ENCODE peak calls at places on chromosomes 12 and 14, in ten cellular contexts. S is COR-L47; O is activated T-cell treated with anti-CD3 and anti-CD28 coated beads for 4 hours; W is stimulated activated CD4-positive, alpha-beta T cell treated with anti-CD3 and anti-CD28 coated beads, TNF-alpha, amount 100 ng/mL, for 48 hours; K is astrocyte of the spinal cord; N is dorsolateral prefrontal cortex; C is AG10803; J is COLO829; Q is Panc1; D is left ventricle myocardium superior. I is an unnamed sample.
A peak's percentile ranks its signal among the peaks of the same experiment; 100 is the strongest.

GRCh38 chr14:71136386-71137060 is 229.3 kb downstream of the PCNX1 start:
- DNase-seq in S (no peak), D (no peak), J (no peak), N (no peak), O (no peak), K (no peak), Q (no peak), W (no peak), C (no peak), I (no peak)

GRCh38 chr12:26786491-26787124 is 46.4 kb downstream of the ITPR2 start:
- DNase-seq in Q (no peak), D (no peak), K (no peak), W (no peak), J (no peak), C (no peak), S (no peak), O (no peak), N (no peak), I (no peak)

GRCh38 chr12:13101854-13102375 is 1.6 kb downstream of the GSG1 start:
- DNase-seq in N (no peak), J (no peak), C (no peak), S (no peak), K (peak; percentile 53), Q (no peak), W (no peak), D (no peak), O (no peak), I (no peak)

GRCh38 chr14:93712838-93713724 is 75.2 kb downstream of the PRIMA1 start:
- DNase-seq in D (no peak), O (no peak), K (no peak), C (peak; percentile 2), J (no peak), W (no peak), N (peak; percentile 79), S (peak; percentile 78), Q (no peak), I (no peak)

GRCh38 chr14:93045211-93045674 is 70.5 kb downstream of the ITPK1 start:
- DNase-seq in K (no peak), W (no peak), C (no peak), O (no peak), N (no peak), J (no peak), Q (no peak), D (peak; percentile 46), S (no peak), I (peak; percentile 17)

GRCh38 chr12:105775351-105775750 is 363.4 kb downstream of the NUAK1 start:
- DNase-seq in W (no peak), O (no peak), S (no peak), D (no peak), N (no peak), C (peak; percentile 62), K (peak; percentile 35), J (peak; percentile 21), Q (no peak), I (peak; percentile 2)

GRCh38 chr12:130633771-130634170 is 82.3 kb downstream of the RIMBP2 start:
- DNase-seq in Q (no peak), D (no peak), S (peak; percentile 96), N (peak; percentile 75), K (no peak), J (no peak), C (no peak), O (no peak), W (no peak), I (no peak)

GRCh38 chr12:209246-209645 is 4.7 kb downstream of the SLC6A12 start:
- DNase-seq in Q (no peak), D (no peak), O (no peak), S (no peak), J (no peak), K (no peak), C (no peak), W (no peak), N (no peak), I (no peak)

GRCh38 chr12:113136990-113137511 is 1.5 kb upstream of the RASAL1 start:
- DNase-seq in W (no peak), S (no peak), J (no peak), K (no peak), C (no peak), O (no peak), D (no peak), N (no peak), Q (no peak), I (no peak)

GRCh38 chr12:132783917-132784531 is 22.4 kb upstream of the ANKLE2 start:
- DNase-seq in J (peak; percentile 69), O (no peak), K (no peak), W (no peak), Q (no peak), S (no peak), N (peak; percentile 44), D (no peak), C (no peak), I (no peak)

GRCh38 chr14:89422181-89422951 is 5.3 kb upstream of the FOXN3 start:
- DNase-seq in W (no peak), N (no peak), D (no peak), K (no peak), S (no peak), Q (no peak), O (peak; percentile 38), C (no peak), J (no peak), I (no peak)

GRCh38 chr12:124713436-124714082 is 146.1 kb upstream of the NCOR2 start:
- DNase-seq in J (no peak), S (no peak), W (peak; percentile 51), C (peak; percentile 38), D (no peak), O (peak; percentile 69), K (peak; percentile 93), N (no peak), Q (no peak), I (peak; percentile 97)

GRCh38 chr14:51053157-51053556 is 41.7 kb downstream of the TRIM9 start:
- DNase-seq in K (no peak), N (no peak), S (no peak), C (no peak), Q (no peak), O (no peak), D (no peak), W (no peak), J (no peak), I (no peak)